ENCODE peak calls at places on chromosome 9, in nine cellular contexts. M, C, L, F, Q, K, Z, A and S are unnamed samples.

GRCh38 chr9:15509931-15510788 is 610 bp downstream of the PSIP1 start:
- DNase-seq in M (peak), K (peak), A (peak), Q (no peak), L (peak), C (peak), F (no peak), Z (peak), S (no peak)

GRCh38 chr9:127522727-127523126 is 71.4 kb downstream of the LRSAM1 start:
- DNase-seq in F (no peak), Z (peak), Q (peak), L (no peak), A (no peak), M (no peak), K (no peak), C (no peak), S (peak)

GRCh38 chr9:18605763-18606162 is 131.8 kb downstream of the ADAMTSL1 start:
- DNase-seq in Q (no peak), L (peak), Z (no peak), C (peak), A (no peak), M (peak), F (no peak), K (peak), S (no peak)

GRCh38 chr9:94874316-94874715 is 147.8 kb downstream of the AOPEP start:
- DNase-seq in F (no peak), M (peak), K (no peak), C (peak), L (no peak), Q (no peak), Z (no peak), A (no peak), S (peak)

GRCh38 chr9:36592801-36593583 is 20.3 kb downstream of the MELK start:
- DNase-seq in C (no peak), K (no peak), A (no peak), Z (no peak), Q (no peak), M (peak), L (no peak), F (no peak), S (peak)

GRCh38 chr9:88998911-88999310 is 7.6 kb downstream of the S1PR3 start:
- DNase-seq in M (no peak), F (no peak), Q (no peak), Z (peak), C (peak), A (no peak), K (peak), L (peak), S (no peak)

GRCh38 chr9:35426627-35427026 is 63.3 kb upstream of the RUSC2 start:
- DNase-seq in Z (no peak), Q (no peak), A (no peak), C (no peak), K (no peak), F (no peak), L (no peak), M (no peak), S (no peak)

GRCh38 chr9:88949961-88950340 is 41.3 kb upstream of the S1PR3 start:
- DNase-seq in F (no peak), Z (no peak), Q (no peak), L (no peak), M (peak), A (no peak), K (no peak), C (no peak), S (no peak)

GRCh38 chr9:117485176-117485575 is 70.3 kb upstream of the ASTN2 start:
- DNase-seq in K (no peak), C (no peak), F (no peak), L (no peak), M (no peak), Z (no peak), A (no peak), Q (no peak), S (peak)

GRCh38 chr9:89106224-89106851 is 72.3 kb downstream of the SHC3 start:
- DNase-seq in K (no peak), Z (no peak), F (no peak), C (no peak), Q (no peak), L (no peak), M (no peak), A (no peak), S (no peak)

GRCh38 chr9:127177682-127178265 is 55.3 kb upstream of the ANGPTL2 start:
- DNase-seq in Q (peak), F (no peak), C (no peak), A (no peak), K (no peak), Z (peak), M (no peak), L (peak), S (no peak)

GRCh38 chr9:3848445-3849114 is 322.8 kb upstream of the RFX3 start:
- DNase-seq in Q (no peak), C (peak), A (no peak), Z (no peak), L (no peak), K (no peak), F (no peak), M (no peak), S (no peak)

GRCh38 chr9:134205636-134206316 is 41.4 kb upstream of the RNU6ATAC start:
- DNase-seq in C (peak), Q (no peak), M (no peak), A (no peak), K (peak), L (peak), Z (no peak), F (no peak), S (peak)

GRCh38 chr9:122203995-122204394 is 24.8 kb downstream of the LHX6 start:
- DNase-seq in K (no peak), L (no peak), C (no peak), F (no peak), Z (no peak), A (no peak), M (no peak), Q (no peak), S (no peak)

GRCh38 chr9:129944501-129945116 is 98.4 kb downstream of the FNBP1 start:
- DNase-seq in A (peak), L (no peak), C (no peak), Q (no peak), F (no peak), K (no peak), Z (no peak), M (no peak), S (no peak)

GRCh38 chr9:103377667-103378066 is 382.5 kb downstream of the CYLC2 start:
- DNase-seq in C (no peak), L (no peak), Q (no peak), A (no peak), M (no peak), K (no peak), Z (no peak), F (no peak), S (no peak)

GRCh38 chr9:25654417-25654816 is 23.8 kb downstream of the TUSC1 start:
- DNase-seq in C (no peak), A (no peak), L (no peak), K (no peak), Q (no peak), F (no peak), M (no peak), Z (no peak), S (no peak)

GRCh38 chr9:82454509-82455190 is 466.1 kb downstream of the SPATA31D1 start:
- DNase-seq in Q (no peak), M (no peak), Z (no peak), K (no peak), F (no peak), A (no peak), C (no peak), L (peak), S (no peak)

GRCh38 chr9:88051138-88051537 is 76.8 kb upstream of the CDK20 start:
- DNase-seq in Z (no peak), K (no peak), C (no peak), L (no peak), Q (no peak), F (no peak), M (no peak), A (no peak), S (no peak)

GRCh38 chr9:82273121-82273520 is 284.5 kb downstream of the SPATA31D1 start:
- DNase-seq in Z (no peak), F (no peak), M (peak), Q (no peak), L (no peak), A (no peak), K (no peak), C (no peak), S (peak)

GRCh38 chr9:36813149-36813548 is 220.9 kb downstream of the PAX5 start:
- DNase-seq in C (no peak), Q (no peak), L (peak), Z (no peak), F (no peak), A (no peak), K (no peak), M (no peak), S (no peak)

GRCh38 chr9:72933730-72934665 is 18.9 kb downstream of the ALDH1A1 start:
- DNase-seq in A (no peak), F (no peak), L (no peak), C (no peak), M (no peak), K (no peak), Z (no peak), Q (no peak), S (no peak)

GRCh38 chr9:20506631-20507030 is 115.7 kb downstream of the MLLT3 start:
- DNase-seq in Q (no peak), L (no peak), F (no peak), K (no peak), M (no peak), A (no peak), C (no peak), Z (no peak), S (no peak)

GRCh38 chr9:37284631-37285030 is 137.9 kb upstream of the GRHPR start:
- DNase-seq in M (no peak), L (no peak), Z (no peak), F (no peak), Q (no peak), K (no peak), A (peak), C (no peak), S (no peak)

GRCh38 chr9:101372327-101373118 is 12.3 kb downstream of the BAAT start:
- DNase-seq in K (no peak), C (no peak), Z (no peak), M (no peak), Q (no peak), L (no peak), F (no peak), A (no peak), S (no peak)

GRCh38 chr9:135353935-135354334 is 125.6 kb upstream of the PPP1R26 start:
- DNase-seq in M (no peak), C (no peak), F (no peak), Z (no peak), K (no peak), L (no peak), Q (no peak), A (no peak), S (no peak)

GRCh38 chr9:4887556-4887955 is 94.8 kb downstream of the RCL1 start:
- DNase-seq in F (no peak), L (no peak), M (no peak), A (no peak), C (peak), K (peak), Q (no peak), Z (no peak), S (peak)

GRCh38 chr9:79080536-79080935 is 491.2 kb upstream of the TLE4 start:
- DNase-seq in K (no peak), A (no peak), Z (no peak), F (no peak), Q (no peak), L (no peak), C (peak), M (no peak), S (no peak)

GRCh38 chr9:125189011-125189360 is 617 bp downstream of the PPP6C start:
- DNase-seq in K (peak), F (no peak), A (peak), C (no peak), Z (peak), M (no peak), Q (no peak), L (no peak), S (no peak)

GRCh38 chr9:129197978-129198736 is 20.1 kb upstream of the IER5L start:
- DNase-seq in A (no peak), M (peak), F (no peak), Q (no peak), L (no peak), Z (no peak), K (peak), C (peak), S (peak)

GRCh38 chr9:120441446-120442279 is 138.3 kb downstream of the CDK5RAP2 start:
- DNase-seq in Z (no peak), C (peak), F (no peak), M (peak), K (no peak), A (no peak), L (no peak), Q (no peak), S (peak)

GRCh38 chr9:86285247-86285646 is 2.9 kb upstream of the ISCA1 start:
- DNase-seq in A (no peak), C (no peak), Q (no peak), L (no peak), M (no peak), Z (no peak), F (no peak), K (no peak), S (no peak)

GRCh38 chr9:13113751-13114150 is 165.7 kb downstream of the MPDZ start:
- DNase-seq in F (no peak), L (no peak), Z (no peak), M (peak), K (no peak), C (peak), Q (no peak), A (no peak), S (no peak)

GRCh38 chr9:74025402-74025894 is 471.7 kb upstream of the RORB start:
- DNase-seq in F (no peak), A (no peak), Z (no peak), C (peak), K (no peak), Q (no peak), M (no peak), L (no peak), S (peak)

GRCh38 chr9:100229561-100229960 is 123.2 kb downstream of the TEX10 start:
- DNase-seq in Z (no peak), L (no peak), M (no peak), A (no peak), F (no peak), Q (no peak), C (no peak), K (no peak), S (no peak)

GRCh38 chr9:72907421-72907820 is 45.4 kb downstream of the ALDH1A1 start:
- DNase-seq in Q (no peak), L (no peak), A (no peak), K (no peak), Z (no peak), C (peak), F (no peak), M (no peak), S (no peak)

GRCh38 chr9:33164138-33164809 is 2.9 kb downstream of the B4GALT1 start:
- DNase-seq in K (peak), Q (no peak), M (no peak), L (no peak), C (no peak), A (peak), F (no peak), Z (no peak), S (no peak)

GRCh38 chr9:95836072-95836471 is 39.4 kb upstream of the ERCC6L2 start:
- DNase-seq in Z (no peak), Q (no peak), L (no peak), K (no peak), F (no peak), C (no peak), A (no peak), M (peak), S (peak)

GRCh38 chr9:128043467-128043868 is 23.7 kb downstream of the NAIF1 start:
- DNase-seq in A (no peak), Z (no peak), Q (no peak), M (no peak), C (no peak), F (no peak), L (peak), K (no peak), S (no peak)

GRCh38 chr9:109401169-109401989 is 80.5 kb upstream of the EPB41L4B start:
- DNase-seq in A (peak), M (peak), C (peak), Z (peak), F (peak), K (peak), Q (no peak), L (no peak), S (peak)
- TF ChIP-seq CTCF in A (peak), M (peak), C (peak), Z (peak), F (peak), K (peak), Q (peak), L (peak), S (peak)

GRCh38 chr9:98124637-98125426 is 5.8 kb upstream of the TRIM14 start:
- DNase-seq in Z (no peak), C (no peak), M (no peak), A (no peak), K (no peak), Q (no peak), L (no peak), F (no peak), S (no peak)

GRCh38 chr9:98120476-98120875 is 1.5 kb upstream of the TRIM14 start:
- DNase-seq in Q (peak), C (no peak), K (no peak), A (no peak), F (no peak), L (no peak), Z (no peak), M (no peak), S (no peak)

GRCh38 chr9:98121096-98121495 is 2.1 kb upstream of the TRIM14 start:
- DNase-seq in K (no peak), C (peak), M (no peak), Q (peak), F (no peak), Z (no peak), A (peak), L (no peak), S (no peak)

GRCh38 chr9:98117984-98118639 is 910 bp downstream of the TRIM14 start:
- DNase-seq in A (peak), L (peak), Q (peak), C (peak), K (no peak), M (no peak), Z (peak), F (peak), S (peak)

GRCh38 chr9:98118640-98119601 is at the start of gene TRIM14:
- DNase-seq in Z (peak), L (peak), A (peak), F (no peak), K (peak), Q (peak), M (peak), C (peak), S (peak)
- TF ChIP-seq CTCF in Z (no peak), L (peak), A (peak), F (peak), K (no peak), Q (peak), M (peak), C (peak), S (peak)

DNA sequence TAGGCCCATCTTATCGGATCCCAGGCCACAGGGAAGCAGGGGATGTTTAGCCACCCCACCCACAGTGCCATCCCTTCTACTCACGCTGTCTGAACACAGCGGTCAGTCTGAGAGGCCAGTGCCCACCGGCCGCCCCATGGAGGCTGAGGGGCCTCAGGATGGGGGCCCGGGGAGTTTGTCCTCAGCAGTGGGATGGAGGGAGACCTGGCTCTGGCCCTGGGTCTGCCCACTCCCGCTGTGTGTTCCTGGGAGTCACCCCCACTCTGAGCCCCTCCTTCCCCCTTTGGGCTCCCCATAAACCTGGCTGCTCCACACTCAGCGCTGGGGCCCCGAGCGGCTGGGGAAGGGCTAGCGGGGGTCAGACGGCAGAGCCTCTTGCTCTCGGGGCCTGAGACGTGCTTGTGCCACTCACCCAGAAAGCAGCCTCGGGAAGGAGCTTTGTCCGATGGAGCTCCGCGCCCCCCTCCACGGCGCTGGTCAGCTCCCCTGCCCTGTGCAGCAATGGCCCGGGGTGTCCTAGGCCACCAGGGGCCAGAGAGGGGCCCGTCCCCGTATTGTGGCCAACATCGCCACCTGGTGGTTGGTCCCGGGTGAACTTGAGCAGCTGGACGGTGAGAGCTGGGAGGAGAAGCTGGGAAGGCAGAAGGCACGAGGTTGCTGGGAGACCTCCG is 10.9 kb upstream of the LAMC3 start:
- DNase-seq in A (peak), F (no peak), C (peak), L (peak), M (peak), Z (peak), K (peak), Q (no peak), S (peak)
- TF ChIP-seq CTCF in A (peak), F (peak), C (peak), L (peak), M (peak), Z (peak), K (peak), Q (peak), S (peak)

GRCh38 chr9:71626395-71626794 is 141.9 kb downstream of the CEMIP2 start:
- DNase-seq in A (no peak), K (no peak), Q (no peak), L (no peak), M (no peak), C (no peak), F (no peak), Z (no peak), S (no peak)

GRCh38 chr9:71630371-71630770 is 137.9 kb downstream of the CEMIP2 start:
- DNase-seq in L (no peak), A (no peak), F (no peak), Q (no peak), M (no peak), Z (no peak), K (peak), C (peak), S (no peak)

GRCh38 chr9:71629816-71630215 is 138.5 kb downstream of the CEMIP2 start:
- DNase-seq in C (no peak), L (no peak), K (no peak), M (no peak), Q (no peak), F (no peak), A (no peak), Z (no peak), S (no peak)

GRCh38 chr9:71627537-71627936 is 140.8 kb downstream of the CEMIP2 start:
- DNase-seq in K (no peak), F (no peak), Z (no peak), L (no peak), C (no peak), M (no peak), A (no peak), Q (no peak), S (no peak)

DNA sequence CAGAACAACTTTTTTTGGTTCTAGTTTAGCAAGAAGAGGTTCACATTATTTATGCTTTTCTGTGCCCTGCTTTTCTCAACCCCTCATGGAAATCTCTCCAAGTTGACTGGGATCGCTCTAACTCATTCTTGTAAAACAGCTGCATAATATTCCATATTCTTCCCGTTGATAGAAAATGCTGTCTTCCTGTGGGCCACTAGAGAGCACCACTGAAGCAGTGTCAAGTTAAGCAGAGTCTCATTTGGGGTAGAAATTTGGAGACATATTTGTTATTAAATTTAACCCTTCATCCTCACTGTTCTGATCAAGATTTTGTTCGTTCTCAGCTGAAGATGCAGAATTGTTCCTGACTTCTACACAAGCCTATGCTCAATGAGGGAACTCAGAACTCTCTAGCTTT is 140.1 kb downstream of the CEMIP2 start:
- DNase-seq in A (no peak), L (no peak), K (no peak), Z (no peak), C (peak), M (no peak), F (no peak), Q (no peak), S (no peak)
- TF ChIP-seq CTCF in A (peak), L (no peak), K (no peak), Z (peak), C (peak), M (peak), F (no peak), Q (peak), S (peak)

DNA sequence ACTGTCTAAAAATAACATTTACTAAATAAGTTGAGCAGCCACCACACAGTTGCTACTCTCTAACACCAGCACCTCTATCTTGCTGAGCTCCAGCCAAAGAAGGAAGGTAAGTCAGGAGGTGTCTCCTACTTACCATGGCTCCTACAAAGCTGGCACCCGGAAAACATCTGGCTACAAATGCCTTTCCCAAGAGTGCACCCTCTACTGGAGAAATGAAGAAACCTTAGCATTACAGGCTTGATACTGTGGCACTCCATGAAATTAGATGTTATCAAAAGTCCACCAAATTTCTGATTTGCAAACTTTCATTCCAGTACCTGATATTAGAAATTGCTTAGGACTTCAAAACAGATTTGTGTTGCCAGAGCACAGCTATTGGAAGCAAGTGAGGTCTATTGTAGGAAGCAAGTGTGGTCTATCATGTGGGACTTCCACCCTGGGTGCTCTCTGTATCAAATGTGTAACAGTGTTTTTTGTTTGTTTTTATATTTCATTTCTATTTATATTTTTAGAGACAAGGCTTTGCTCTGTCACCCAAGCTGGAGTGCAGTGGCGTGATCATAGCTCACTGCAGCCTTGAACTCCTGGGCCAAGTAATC is 25.7 kb upstream of the RFK start:
- DNase-seq in Z (peak), M (no peak), L (no peak), Q (no peak), A (peak), F (no peak), K (no peak), C (peak), S (peak)
- TF ChIP-seq CTCF in Z (peak), M (peak), L (peak), Q (peak), A (peak), F (peak), K (peak), C (peak), S (peak)